ENCODE peak calls at places on chromosomes 1 and 21, in eight cellular contexts. K, Q, A, O, W, L, Y and F are unnamed samples.
A peak's percentile ranks its signal among the peaks of the same experiment; 100 is the strongest.

GRCh38 chr1:114892194-114892918 is 37.7 kb downstream of the SYCP1 start:
- DNase-seq in K (no peak), Q (no peak), L (peak; percentile 51), Y (no peak), O (no peak), W (no peak), A (no peak), F (no peak)

GRCh38 chr1:39044762-39045161 is 18.6 kb downstream of the NDUFS5 start:
- DNase-seq in Q (no peak), A (no peak), K (no peak), L (no peak), W (no peak), Y (no peak), O (no peak), F (no peak)

GRCh38 chr1:160168609-160169369 is 17.4 kb downstream of the ATP1A4 start:
- DNase-seq in Y (no peak), O (no peak), Q (no peak), L (peak; percentile 63), K (no peak), W (no peak), A (no peak), F (no peak)

GRCh38 chr1:199122532-199123311 is 483.9 kb downstream of the PTPRC start:
- DNase-seq in K (no peak), A (no peak), W (no peak), Y (peak; percentile 79), L (no peak), O (no peak), Q (no peak), F (no peak)

GRCh38 chr1:30929135-30929889 is 20.8 kb upstream of the SDC3 start:
- DNase-seq in A (peak; percentile 42), Q (peak; percentile 27), L (peak; percentile 65), O (peak; percentile 39), W (no peak), K (peak; percentile 50), Y (peak; percentile 63), F (no peak)

GRCh38 chr1:91997607-91998195 is 32.1 kb upstream of the EPHX4 start:
- DNase-seq in Q (peak; percentile 25), L (no peak), K (peak; percentile 19), Y (peak; percentile 76), W (no peak), O (peak; percentile 35), A (no peak), F (no peak)

GRCh38 chr1:62295921-62296451 is 23.2 kb downstream of the KANK4 start:
- DNase-seq in O (no peak), K (no peak), A (no peak), L (no peak), W (no peak), Q (no peak), Y (peak; percentile 95), F (no peak)

GRCh38 chr1:50934838-50935237 is 25.2 kb downstream of the FAF1 start:
- DNase-seq in A (no peak), L (no peak), K (no peak), W (no peak), Y (no peak), Q (no peak), O (no peak), F (no peak)

GRCh38 chr1:231786126-231786525 is 159.5 kb downstream of the DISC1 start:
- DNase-seq in A (no peak), Y (no peak), L (no peak), Q (no peak), O (no peak), W (no peak), K (no peak), F (no peak)

GRCh38 chr1:117612517-117613248 is 6.8 kb downstream of the TENT5C start:
- DNase-seq in O (no peak), L (no peak), K (no peak), Y (peak; percentile 46), Q (no peak), A (no peak), W (no peak), F (no peak)

GRCh38 chr1:227736814-227737432 is 1.7 kb downstream of the SNAP47 start:
- DNase-seq in K (no peak), Q (no peak), L (no peak), Y (peak; percentile 20), W (no peak), A (no peak), O (no peak), F (no peak)

GRCh38 chr1:6982860-6983259 is 197.6 kb downstream of the CAMTA1 start:
- DNase-seq in Q (no peak), O (no peak), K (no peak), L (no peak), W (no peak), A (no peak), Y (peak; percentile 41), F (no peak)

GRCh38 chr1:85451236-85451830 is 13.6 kb downstream of the DDAH1 start:
- DNase-seq in Y (peak; percentile 77), K (no peak), O (no peak), L (no peak), Q (no peak), W (no peak), A (no peak), F (no peak)

GRCh38 chr1:31577515-31578191 is 1.3 kb downstream of the TINAGL1 start:
- DNase-seq in O (no peak), Y (peak; percentile 43), Q (no peak), A (no peak), L (no peak), K (no peak), W (no peak), F (no peak)

GRCh38 chr1:175192111-175192629 is 406 bp downstream of the KIAA0040 start:
- DNase-seq in O (no peak), K (peak; percentile 31), A (peak; percentile 83), Y (peak; percentile 71), W (no peak), Q (peak; percentile 27), L (peak; percentile 45), F (no peak)

GRCh38 chr1:230090194-230090711 is 23.2 kb downstream of the GALNT2 start:
- DNase-seq in A (no peak), Q (no peak), W (no peak), O (no peak), K (no peak), Y (peak; percentile 96), L (no peak), F (no peak)

GRCh38 chr1:157312270-157312812 is 174.1 kb upstream of the ETV3 start:
- DNase-seq in A (no peak), O (no peak), L (no peak), K (no peak), Y (no peak), W (no peak), Q (no peak), F (no peak)

GRCh38 chr21:27681038-27681437 is 714.1 kb upstream of the ADAMTS5 start:
- DNase-seq in W (no peak), O (no peak), Y (peak; percentile 32), L (no peak), K (no peak), Q (no peak), A (no peak), F (no peak)

GRCh38 chr1:43603004-43603403 is 46.9 kb upstream of the KDM4A start:
- DNase-seq in O (no peak), Y (no peak), K (no peak), W (no peak), A (no peak), L (no peak), Q (no peak), F (no peak)

GRCh38 chr1:184143449-184143848 is 91.9 kb downstream of the TSEN15 start:
- DNase-seq in A (no peak), Y (no peak), K (no peak), W (no peak), L (no peak), O (no peak), Q (no peak), F (no peak)

GRCh38 chr1:39110325-39110851 is 84.2 kb downstream of the NDUFS5 start:
- DNase-seq in K (no peak), W (no peak), Q (no peak), A (no peak), O (no peak), Y (no peak), L (no peak), F (no peak)

GRCh38 chr1:116835161-116835560 is 74.6 kb upstream of the PTGFRN start:
- DNase-seq in A (no peak), K (no peak), W (no peak), L (no peak), O (no peak), Q (no peak), Y (no peak), F (no peak)

GRCh38 chr1:25572708-25573590 is 29.5 kb downstream of the LDLRAP1 start:
- DNase-seq in Q (peak; percentile 38), W (no peak), O (peak; percentile 53), Y (peak; percentile 64), K (no peak), L (peak; percentile 80), A (peak; percentile 62), F (no peak)